ENCODE peak calls at places on chromosomes 11 and 22, in five cellular contexts. K is sigmoid colon, L is tibial artery, P is fibroblast of the aortic adventitia, W is heart left ventricle. F is an unnamed sample.
A peak's percentile ranks its signal among the peaks of the same experiment; 100 is the strongest.

GRCh38 chr11:48093795-48094642 is 113.7 kb downstream of the PTPRJ start:
- DNase-seq in K (no peak), L (no peak), P (no peak), W (peak; percentile 44), F (peak; percentile 23)

GRCh38 chr11:110134120-110134519 is 40.9 kb downstream of the ZC3H12C start:
- DNase-seq in K (no peak), L (no peak), P (no peak), W (no peak), F (peak; percentile 43)

GRCh38 chr11:70610561-70610960 is 212.2 kb downstream of the CTTN start:
- DNase-seq in K (no peak), L (no peak), P (no peak), W (no peak), F (no peak)

GRCh38 chr11:10301656-10302293 is 3.1 kb upstream of the ADM start:
- DNase-seq in K (no peak), L (no peak), P (peak; percentile 68), W (no peak), F (peak; percentile 72)

GRCh38 chr22:29308791-29309262 is 2.4 kb downstream of the GAS2L1 start:
- DNase-seq in K (peak; percentile 69), L (peak; percentile 70), P (peak; percentile 34), W (no peak), F (peak; percentile 81)

GRCh38 chr11:9516113-9516512 is 55.3 kb downstream of the ZNF143 start:
- DNase-seq in K (no peak), L (no peak), P (no peak), W (no peak), F (no peak)

GRCh38 chr11:60170566-60170965 is 12.3 kb downstream of the MS4A6A start:
- DNase-seq in K (no peak), L (no peak), P (no peak), W (no peak), F (no peak)

GRCh38 chr11:110121204-110121603 is 28.0 kb downstream of the ZC3H12C start:
- DNase-seq in K (no peak), L (no peak), P (peak; percentile 85), W (no peak), F (peak; percentile 83)

GRCh38 chr11:90908074-90908473 is 685.2 kb upstream of the CHORDC1 start:
- DNase-seq in K (no peak), L (no peak), P (no peak), W (no peak), F (peak; percentile 0)

GRCh38 chr11:66067640-66068039 is 2.4 kb upstream of the PACS1 start:
- DNase-seq in K (no peak), L (no peak), P (no peak), W (no peak), F (no peak)

GRCh38 chr22:30506507-30506968 is 1.0 kb upstream of the SEC14L4 start:
- DNase-seq in K (no peak), L (no peak), P (no peak), W (peak; percentile 17), F (no peak)

GRCh38 chr11:103673773-103674172 is 362.7 kb upstream of the DDI1 start:
- DNase-seq in K (no peak), L (no peak), P (peak; percentile 66), W (no peak), F (peak; percentile 85)

GRCh38 chr22:49993649-49994360 is 18.8 kb downstream of the IL17REL start:
- DNase-seq in K (no peak), L (peak; percentile 52), P (no peak), W (no peak), F (no peak)

GRCh38 chr22:43811777-43812148 is 342 bp downstream of the EFCAB6 start:
- DNase-seq in K (no peak), L (no peak), P (peak; percentile 49), W (no peak), F (peak; percentile 60)

GRCh38 chr22:17810570-17811116 is 36.4 kb upstream of the BID start:
- DNase-seq in K (no peak), L (no peak), P (no peak), W (peak; percentile 72), F (no peak)

GRCh38 chr11:28257761-28258160 is 149.6 kb downstream of the METTL15 start:
- DNase-seq in K (no peak), L (no peak), P (peak; percentile 17), W (no peak), F (peak; percentile 33)

GRCh38 chr22:22681221-22681739 is 36.9 kb downstream of the GGTLC2 start:
- DNase-seq in K (no peak), L (no peak), P (peak; percentile 54), W (no peak), F (peak; percentile 36)

GRCh38 chr11:125952559-125952958 is 6.7 kb downstream of the VSIG10L2 start:
- DNase-seq in K (no peak), L (no peak), P (no peak), W (no peak), F (no peak)

GRCh38 chr11:70487160-70487559 is 88.8 kb downstream of the CTTN start:
- DNase-seq in K (no peak), L (no peak), P (no peak), W (no peak), F (no peak)

GRCh38 chr11:11279956-11280689 is 72.9 kb downstream of the CSNK2A3 start:
- DNase-seq in K (peak; percentile 49), L (no peak), P (no peak), W (no peak), F (peak; percentile 6)

GRCh38 chr11:1676254-1676740 is 20.7 kb upstream of the KRTAP5-6 start:
- DNase-seq in K (no peak), L (no peak), P (no peak), W (no peak), F (no peak)

GRCh38 chr11:36622431-36623136 is 24.5 kb upstream of the RAG2 start:
- DNase-seq in K (no peak), L (no peak), P (peak; percentile 41), W (no peak), F (peak; percentile 56)

GRCh38 chr11:88529426-88529825 is 191.9 kb upstream of the CTSC start:
- DNase-seq in K (no peak), L (no peak), P (no peak), W (no peak), F (no peak)

GRCh38 chr11:19631657-19632325 is 80.8 kb upstream of the NAV2 start:
- DNase-seq in K (no peak), L (peak; percentile 81), P (peak; percentile 16), W (no peak), F (no peak)

GRCh38 chr11:119316729-119317591 is at the start of gene MCAM:
- DNase-seq in K (peak; percentile 86), L (peak; percentile 97), P (peak; percentile 11), W (peak; percentile 66), F (no peak)
- H3K4me3 ChIP-seq in K (peak within 1 kb of the TSS; percentile 63), L (peak within 1 kb of the TSS; percentile 97), P (peak within 1 kb of the TSS; percentile 53), W (peak within 1 kb of the TSS; percentile 74), F (peak within 1 kb of the TSS; percentile 60)

DNA sequence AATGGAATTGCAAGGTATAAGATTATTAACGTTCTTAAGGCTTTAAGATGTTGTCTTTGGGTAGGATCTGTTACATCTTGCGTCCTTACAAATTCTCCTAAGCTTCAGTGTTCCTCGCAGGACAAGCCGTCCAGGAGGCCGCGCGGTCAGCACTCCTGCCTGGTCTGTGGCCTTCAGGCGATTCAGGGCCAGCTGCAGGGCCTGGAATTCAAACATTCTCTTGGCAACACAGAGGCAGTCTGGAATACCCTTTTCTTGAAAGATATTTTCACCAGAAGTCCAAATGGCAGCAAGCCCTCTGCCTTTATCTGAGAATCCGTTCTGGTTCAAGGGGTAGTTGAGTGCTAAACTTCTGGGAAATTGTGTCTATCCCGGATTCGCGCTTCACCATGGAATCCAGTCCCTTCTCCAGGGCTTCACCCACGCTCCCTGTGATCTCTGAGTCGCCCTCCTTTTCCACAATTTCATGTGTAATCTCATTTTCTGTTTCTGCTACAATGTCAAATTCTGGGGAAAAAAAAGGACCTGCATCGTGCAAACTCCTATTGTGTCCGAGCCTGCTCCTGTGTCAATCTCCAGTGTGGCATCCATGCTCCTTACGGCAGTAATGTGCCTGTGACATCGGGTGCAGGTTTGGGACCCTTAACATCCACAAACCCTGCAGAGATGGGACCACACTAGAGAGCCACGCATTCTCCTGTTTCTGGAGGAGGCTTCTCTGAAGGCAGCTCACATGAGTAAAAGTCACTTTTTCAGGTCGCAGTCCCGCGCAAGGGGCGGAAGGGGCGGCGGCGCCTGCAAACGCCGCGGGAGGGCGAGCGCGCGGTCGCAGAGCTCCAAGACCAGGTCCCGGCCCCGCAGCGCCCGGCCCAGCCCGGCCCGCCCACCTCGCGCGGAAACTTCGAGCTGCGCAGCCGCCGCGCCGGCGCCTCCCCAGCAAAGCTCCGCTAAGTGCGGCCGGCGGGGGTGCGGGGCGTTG is 25.3 kb upstream of the SORL1 start:
- DNase-seq in K (peak; percentile 67), L (peak; percentile 74), P (no peak), W (peak; percentile 49), F (no peak)
- TF ChIP-seq CTCF in K (no peak), L (peak; percentile 12), P (no peak), W (no peak), F (no peak)

DNA sequence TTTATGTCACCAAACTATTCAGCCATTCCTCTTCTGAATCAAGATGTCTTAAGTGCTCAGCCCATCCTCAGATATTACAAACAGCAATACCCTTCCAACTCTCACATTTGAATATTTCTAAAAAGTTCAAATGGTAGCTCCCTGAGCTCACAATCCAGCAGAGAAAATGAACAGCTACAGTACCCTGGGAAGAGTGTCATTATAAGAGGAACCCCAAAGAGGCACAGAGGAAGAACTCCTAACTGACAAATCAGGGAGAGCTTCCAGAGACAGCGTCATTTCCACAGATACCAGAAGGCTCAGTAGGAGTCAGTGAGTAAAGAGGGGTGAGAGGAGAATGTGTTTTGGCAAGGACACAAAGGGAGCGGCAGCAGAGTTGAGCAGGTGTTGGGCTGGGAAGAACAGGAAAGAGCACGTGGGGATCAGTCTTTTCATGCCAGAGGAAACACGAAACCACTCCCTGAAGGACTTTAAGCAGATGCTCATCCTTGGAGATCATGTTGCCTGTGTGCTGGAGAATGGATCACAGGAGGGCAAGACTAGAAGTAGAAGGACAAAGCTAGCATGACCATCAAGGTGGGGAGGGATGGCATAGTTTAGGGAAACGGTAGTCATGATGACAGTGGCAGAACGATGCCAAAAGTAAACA is 4.3 kb downstream of the CLTCL1 start:
- DNase-seq in K (no peak), L (no peak), P (peak; percentile 16), W (no peak), F (no peak)
- H3K4me3 ChIP-seq in K (no peak overlapping the region), L (no peak overlapping the region), P (no peak overlapping the region), W (no peak overlapping the region), F (no peak overlapping the region)

GRCh38 chr11:85680897-85681296 is 5.1 kb downstream of the CCDC89 start:
- DNase-seq in K (no peak), L (no peak), P (no peak), W (no peak), F (no peak)

GRCh38 chr11:85685131-85685819 is 720 bp downstream of the CCDC89 start:
- DNase-seq in K (peak; percentile 70), L (no peak), P (peak; percentile 33), W (peak; percentile 46), F (peak; percentile 65)

GRCh38 chr11:85682330-85683305 is 3.4 kb downstream of the CCDC89 start:
- DNase-seq in K (peak; percentile 84), L (peak; percentile 79), P (peak; percentile 60), W (peak; percentile 78), F (peak; percentile 52)

GRCh38 chr11:85679581-85679980 is 6.4 kb downstream of the CCDC89 start:
- DNase-seq in K (no peak), L (no peak), P (no peak), W (no peak), F (no peak)
- TF ChIP-seq CTCF in K (no peak), L (no peak), P (no peak), W (no peak), F (no peak)

GRCh38 chr22:26902401-26903029 is 245.1 kb downstream of the MIAT start:
- DNase-seq in K (no peak), L (no peak), P (no peak), W (no peak), F (no peak)
- H3K4me3 ChIP-seq in K (no peak overlapping the region), L (no peak overlapping the region), P (no peak overlapping the region), W (peak overlapping the region; percentile 33), F (no peak overlapping the region)

F was measured in fibroblast of pulmonary artery.